ENCODE peak calls at places on chromosomes 3 and 15, in six cellular contexts. One of them, this sample, is unnamed.
A peak's percentile ranks its signal among the peaks of the same experiment; 100 is the strongest.

GRCh38 chr3:157523814-157524213 is 20.6 kb upstream of the VEPH1 start:
- DNase-seq in HCT116: no peak
- DNase-seq in astrocyte: no peak
- DNase-seq in PC-3: peak; percentile 35
- DNase-seq in hepatocyte: no peak
- DNase-seq in neural progenitor cell: no peak
- DNase-seq in this sample: no peak

GRCh38 chr3:43583481-43583880 is 38.3 kb downstream of the ANO10 start:
- DNase-seq in HCT116: no peak
- DNase-seq in astrocyte: no peak
- DNase-seq in PC-3: no peak
- DNase-seq in hepatocyte: no peak
- DNase-seq in neural progenitor cell: no peak
- DNase-seq in this sample: no peak

GRCh38 chr3:126745760-126746394 is 41.8 kb downstream of the CHCHD6 start:
- DNase-seq in HCT116: no peak
- DNase-seq in astrocyte: no peak
- DNase-seq in PC-3: no peak
- DNase-seq in hepatocyte: no peak
- DNase-seq in neural progenitor cell: no peak
- DNase-seq in this sample: no peak

GRCh38 chr3:133448478-133449122 is 48.7 kb downstream of the BFSP2 start:
- DNase-seq in HCT116: no peak
- DNase-seq in astrocyte: no peak
- DNase-seq in PC-3: no peak
- DNase-seq in hepatocyte: no peak
- DNase-seq in neural progenitor cell: no peak
- DNase-seq in this sample: no peak

GRCh38 chr15:46442901-46443590 is 808.2 kb downstream of the SQOR start:
- DNase-seq in HCT116: no peak
- DNase-seq in astrocyte: peak; percentile 15
- DNase-seq in PC-3: no peak
- DNase-seq in hepatocyte: no peak
- DNase-seq in neural progenitor cell: no peak
- DNase-seq in this sample: no peak

GRCh38 chr15:62883938-62884479 is 158.5 kb upstream of the TPM1 start:
- DNase-seq in HCT116: no peak
- DNase-seq in astrocyte: peak; percentile 61
- DNase-seq in PC-3: no peak
- DNase-seq in hepatocyte: no peak
- DNase-seq in neural progenitor cell: no peak
- DNase-seq in this sample: no peak

GRCh38 chr15:57149196-57149595 is 227.1 kb upstream of the CGNL1 start:
- DNase-seq in HCT116: no peak
- DNase-seq in astrocyte: peak; percentile 32
- DNase-seq in PC-3: no peak
- DNase-seq in hepatocyte: peak; percentile 16
- DNase-seq in neural progenitor cell: no peak
- DNase-seq in this sample: no peak

GRCh38 chr3:139355937-139356336 is 12.1 kb downstream of the MRPS22 start:
- DNase-seq in HCT116: no peak
- DNase-seq in astrocyte: no peak
- DNase-seq in PC-3: no peak
- DNase-seq in hepatocyte: no peak
- DNase-seq in neural progenitor cell: no peak
- DNase-seq in this sample: no peak

GRCh38 chr15:80558631-80559319 is 136.3 kb upstream of the ABHD17C start:
- DNase-seq in HCT116: no peak
- DNase-seq in astrocyte: no peak
- DNase-seq in PC-3: no peak
- DNase-seq in hepatocyte: no peak
- DNase-seq in neural progenitor cell: no peak
- DNase-seq in this sample: no peak

GRCh38 chr3:60186359-60186758 is 1064.9 kb downstream of the FHIT start:
- DNase-seq in HCT116: no peak
- DNase-seq in astrocyte: no peak
- DNase-seq in PC-3: no peak
- DNase-seq in hepatocyte: no peak
- DNase-seq in neural progenitor cell: no peak
- DNase-seq in this sample: no peak

GRCh38 chr15:80228959-80229610 is 22.9 kb downstream of the CTXND1 start:
- DNase-seq in HCT116: no peak
- DNase-seq in astrocyte: peak; percentile 59
- DNase-seq in PC-3: peak; percentile 39
- DNase-seq in hepatocyte: peak; percentile 55
- DNase-seq in neural progenitor cell: no peak
- DNase-seq in this sample: no peak

GRCh38 chr3:157088506-157089454 is 71.2 kb downstream of the CCNL1 start:
- DNase-seq in HCT116: peak; percentile 78
- DNase-seq in astrocyte: peak; percentile 91
- DNase-seq in PC-3: peak; percentile 93
- DNase-seq in hepatocyte: peak; percentile 98
- DNase-seq in neural progenitor cell: peak; percentile 96
- DNase-seq in this sample: peak; percentile 93

GRCh38 chr15:100111103-100112060 is 230.4 kb downstream of the ADAMTS17 start:
- DNase-seq in HCT116: peak; percentile 77
- DNase-seq in astrocyte: peak; percentile 85
- DNase-seq in PC-3: peak; percentile 85
- DNase-seq in hepatocyte: peak; percentile 80
- DNase-seq in neural progenitor cell: no peak
- DNase-seq in this sample: peak; percentile 21

GRCh38 chr15:51768018-51768417 is 16.6 kb downstream of the TMOD2 start:
- DNase-seq in HCT116: no peak
- DNase-seq in astrocyte: no peak
- DNase-seq in PC-3: no peak
- DNase-seq in hepatocyte: no peak
- DNase-seq in neural progenitor cell: no peak
- DNase-seq in this sample: no peak

GRCh38 chr3:178146406-178146831 is 389.8 kb upstream of the KCNMB2 start:
- DNase-seq in HCT116: no peak
- DNase-seq in astrocyte: peak; percentile 10
- DNase-seq in PC-3: peak; percentile 41
- DNase-seq in hepatocyte: no peak
- DNase-seq in neural progenitor cell: peak; percentile 54
- DNase-seq in this sample: no peak

GRCh38 chr3:45551214-45552010 is 43.1 kb upstream of the LIMD1 start:
- DNase-seq in HCT116: peak; percentile 39
- DNase-seq in astrocyte: peak; percentile 97
- DNase-seq in PC-3: peak; percentile 94
- DNase-seq in hepatocyte: peak; percentile 72
- DNase-seq in neural progenitor cell: no peak
- DNase-seq in this sample: no peak

GRCh38 chr15:66291816-66292215 is 1.6 kb upstream of the DIS3L start:
- DNase-seq in HCT116: no peak
- DNase-seq in astrocyte: no peak
- DNase-seq in PC-3: peak; percentile 4
- DNase-seq in hepatocyte: no peak
- DNase-seq in neural progenitor cell: no peak
- DNase-seq in this sample: peak; percentile 14

GRCh38 chr3:111769965-111770364 is 89.1 kb upstream of the PHLDB2 start:
- DNase-seq in HCT116: no peak
- DNase-seq in astrocyte: no peak
- DNase-seq in PC-3: no peak
- DNase-seq in hepatocyte: no peak
- DNase-seq in neural progenitor cell: no peak
- DNase-seq in this sample: no peak

DNA sequence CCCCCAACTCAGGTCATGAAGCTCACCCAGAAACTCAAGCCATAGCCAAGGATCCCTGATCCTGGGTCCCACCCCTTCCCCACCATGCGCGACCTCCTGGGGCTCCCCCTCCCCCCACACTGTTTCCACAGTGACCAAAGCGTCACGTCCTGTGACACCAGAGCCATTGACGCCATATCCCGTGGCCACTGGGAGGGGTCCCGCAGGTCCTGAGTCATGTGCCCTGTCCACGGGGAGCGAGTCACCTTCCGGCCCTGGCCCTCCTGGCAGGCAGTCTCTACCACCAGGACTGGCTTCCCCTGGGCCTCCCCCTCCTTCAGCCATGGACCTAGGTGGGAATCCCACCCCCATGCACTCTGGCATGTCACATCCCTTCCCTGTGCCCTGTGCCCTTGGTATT is 15.6 kb downstream of the SEMA3F start:
- DNase-seq in HCT116: no peak
- DNase-seq in astrocyte: peak; percentile 61
- DNase-seq in PC-3: peak; percentile 71
- DNase-seq in hepatocyte: no peak
- DNase-seq in neural progenitor cell: no peak
- DNase-seq in this sample: no peak
- H4K20me1 ChIP-seq in HCT116: no peaks in the 10 kb centered on the region
- H4K20me1 ChIP-seq in astrocyte: no peaks in the 10 kb centered on the region
- H4K20me1 ChIP-seq in PC-3: no peaks in the 10 kb centered on the region
- H4K20me1 ChIP-seq in hepatocyte: peaks cover 23% of the 10 kb centered on the region
- H4K20me1 ChIP-seq in neural progenitor cell: peaks cover 71% of the 10 kb centered on the region
- H4K20me1 ChIP-seq in this sample: no peaks in the 10 kb centered on the region

GRCh38 chr15:75761446-75762356 is 49.1 kb upstream of the CSPG4 start:
- DNase-seq in HCT116: no peak
- DNase-seq in astrocyte: no peak
- DNase-seq in PC-3: no peak
- DNase-seq in hepatocyte: no peak
- DNase-seq in neural progenitor cell: no peak
- DNase-seq in this sample: no peak

GRCh38 chr15:75760689-75761435 is 48.2 kb upstream of the CSPG4 start:
- DNase-seq in HCT116: no peak
- DNase-seq in astrocyte: no peak
- DNase-seq in PC-3: no peak
- DNase-seq in hepatocyte: no peak
- DNase-seq in neural progenitor cell: no peak
- DNase-seq in this sample: no peak

GRCh38 chr15:75753145-75753544 is 40.5 kb upstream of the CSPG4 start:
- DNase-seq in HCT116: no peak
- DNase-seq in astrocyte: no peak
- DNase-seq in PC-3: no peak
- DNase-seq in hepatocyte: no peak
- DNase-seq in neural progenitor cell: no peak
- DNase-seq in this sample: no peak

GRCh38 chr15:75763137-75763611 is 50.5 kb upstream of the CSPG4 start:
- DNase-seq in HCT116: no peak
- DNase-seq in astrocyte: no peak
- DNase-seq in PC-3: no peak
- DNase-seq in hepatocyte: no peak
- DNase-seq in neural progenitor cell: no peak
- DNase-seq in this sample: no peak

DNA sequence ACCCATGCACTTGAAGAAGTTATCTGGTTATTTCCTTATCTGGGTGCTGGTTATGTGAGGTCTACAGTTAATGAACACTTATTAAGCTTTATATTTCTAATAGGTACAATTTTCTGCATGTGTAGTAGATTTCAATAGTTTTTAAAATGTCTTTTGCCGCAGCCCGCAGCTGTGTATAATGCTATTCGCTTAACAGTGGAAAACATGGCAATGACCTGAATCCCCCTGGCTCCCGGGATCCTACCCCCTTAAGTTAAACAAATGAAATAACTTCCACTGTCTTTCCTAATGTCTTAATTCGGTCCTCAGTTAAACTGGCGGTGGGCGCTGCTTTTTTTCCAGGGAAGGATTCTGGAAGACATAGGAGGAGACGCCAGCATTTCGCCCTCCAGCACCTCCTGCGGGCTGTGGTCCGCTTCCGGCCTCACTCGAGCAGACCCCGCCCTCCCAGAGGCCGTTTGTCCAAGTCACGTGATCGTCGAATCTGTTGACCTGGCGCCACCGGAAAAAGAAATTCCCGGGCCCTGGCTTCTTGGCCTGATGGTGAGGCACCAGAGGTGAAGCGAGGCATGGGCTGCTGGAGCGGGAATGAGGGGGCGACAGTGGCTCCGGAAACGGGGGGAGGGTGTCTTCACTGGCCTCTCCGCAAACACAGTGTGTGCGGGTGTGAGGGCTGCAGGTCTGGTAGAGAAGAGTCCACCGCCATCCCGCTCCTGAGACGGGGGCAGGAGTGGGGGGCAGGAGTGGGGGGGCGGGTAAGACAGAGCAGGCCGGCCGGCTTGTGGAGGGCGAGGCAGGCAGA is 45.6 kb upstream of the CSPG4 start:
- DNase-seq in HCT116: peak; percentile 78
- DNase-seq in astrocyte: peak; percentile 61
- DNase-seq in PC-3: peak; percentile 64
- DNase-seq in hepatocyte: peak; percentile 95
- DNase-seq in neural progenitor cell: peak; percentile 95
- DNase-seq in this sample: peak; percentile 81
- TF ChIP-seq CTCF in HCT116: no peak
- TF ChIP-seq CTCF in astrocyte: peak; percentile 19
- TF ChIP-seq CTCF in PC-3: peak; percentile 14
- TF ChIP-seq CTCF in hepatocyte: peak; percentile 36
- TF ChIP-seq CTCF in neural progenitor cell: peak; percentile 35
- TF ChIP-seq CTCF in this sample: peak; percentile 20

DNA sequence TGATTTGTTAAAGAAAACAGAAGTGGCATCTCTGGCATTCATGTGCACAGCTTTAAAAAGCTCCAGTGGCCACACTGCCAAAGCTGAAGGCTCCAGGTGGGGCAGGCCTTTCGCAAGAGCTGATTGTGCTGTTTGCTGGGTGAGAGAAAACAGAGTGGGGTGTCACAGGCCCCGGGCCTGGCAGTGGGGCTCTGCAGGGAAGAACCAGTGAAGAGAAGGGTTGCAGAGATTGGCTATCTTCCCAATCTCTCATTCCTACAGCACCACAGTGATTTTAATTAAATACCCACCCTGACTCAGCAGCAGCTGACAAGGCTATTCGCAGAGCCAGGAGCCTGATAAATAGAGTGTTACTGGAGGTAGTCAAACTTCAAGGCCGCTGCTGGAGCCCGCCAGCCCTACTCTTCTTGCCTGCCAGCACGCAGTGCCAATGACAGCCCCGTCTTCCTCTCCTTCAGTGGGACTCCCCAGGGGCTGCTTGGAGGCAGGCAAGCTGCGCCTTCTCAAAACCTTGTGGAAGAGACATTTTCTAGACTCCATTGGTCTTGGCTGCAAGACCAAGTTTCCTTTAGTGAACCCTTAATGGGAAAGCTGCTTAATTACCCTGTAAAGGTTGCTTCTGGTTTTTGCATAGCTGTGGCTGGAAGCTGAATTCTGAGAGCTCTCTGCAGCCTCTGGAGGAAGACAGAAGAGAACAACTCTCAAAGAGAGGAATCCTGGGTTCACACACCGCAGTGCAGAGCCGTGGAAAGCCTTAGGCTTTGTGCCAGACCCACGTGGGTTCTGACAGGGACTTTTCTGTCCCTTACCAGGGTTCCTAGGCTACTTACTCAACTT is 225.8 kb upstream of the SLCO3A1 start:
- DNase-seq in HCT116: no peak
- DNase-seq in astrocyte: peak; percentile 82
- DNase-seq in PC-3: no peak
- DNase-seq in hepatocyte: peak; percentile 8
- DNase-seq in neural progenitor cell: no peak
- DNase-seq in this sample: no peak
- H3K27ac ChIP-seq in HCT116: no peak overlapping the region
- H3K27ac ChIP-seq in astrocyte: no peak overlapping the region
- H3K27ac ChIP-seq in PC-3: no peak overlapping the region
- H3K27ac ChIP-seq in hepatocyte: no peak overlapping the region
- H3K27ac ChIP-seq in neural progenitor cell: no peak overlapping the region
- H3K27ac ChIP-seq in this sample: no peak overlapping the region

DNA sequence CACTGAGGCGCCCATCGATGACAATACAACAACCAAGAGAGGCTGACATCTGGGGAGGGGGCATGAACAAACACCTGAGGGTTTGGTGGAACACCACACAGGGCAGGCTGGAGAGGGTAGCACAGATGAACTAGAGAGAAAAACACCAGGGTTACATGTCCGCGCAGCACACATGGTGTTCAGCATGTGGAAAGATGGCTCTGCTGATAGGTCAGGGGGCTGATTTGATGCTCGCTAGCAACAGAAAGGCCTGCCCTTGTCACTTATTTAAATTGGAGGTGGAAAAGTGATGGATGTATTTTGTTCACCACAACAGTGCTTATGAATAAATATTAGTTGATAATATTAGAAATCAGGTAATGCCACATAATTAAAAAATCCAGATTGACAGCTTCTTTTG is 67.5 kb downstream of the FRMD4B start:
- DNase-seq in HCT116: no peak
- DNase-seq in astrocyte: no peak
- DNase-seq in PC-3: no peak
- DNase-seq in hepatocyte: no peak
- DNase-seq in neural progenitor cell: no peak
- DNase-seq in this sample: no peak
- H4K20me1 ChIP-seq in HCT116: no peaks in the 10 kb centered on the region
- H4K20me1 ChIP-seq in astrocyte: no peaks in the 10 kb centered on the region
- H4K20me1 ChIP-seq in PC-3: no peaks in the 10 kb centered on the region
- H4K20me1 ChIP-seq in hepatocyte: no peaks in the 10 kb centered on the region
- H4K20me1 ChIP-seq in neural progenitor cell: no peaks in the 10 kb centered on the region
- H4K20me1 ChIP-seq in this sample: no peaks in the 10 kb centered on the region